ENCODE peak calls at places on chromosome 16, in ten cellular contexts. V is adipocyte; G is body of pancreas; D is fibroblast of lung; T is NCI-H1092; S is RPMI8226; Y is fibroblast of pulmonary artery; W is KBM-7; N is SW 1271; A is stimulated activated CD8-positive, alpha-beta memory T cell treated with anti-CD3 and anti-CD28 coated beads, Interleukin-7, amount 100 ng/mL, for 1 hour. M is an unnamed sample.

GRCh38 chr16:8776193-8776592 is 21.2 kb downstream of the TMEM186 start:
- DNase-seq in V (no peak), G (no peak), D (no peak), T (no peak), S (peak), Y (no peak), W (no peak), N (no peak), A (no peak), M (no peak)

GRCh38 chr16:15422222-15422621 is 12.2 kb upstream of the BMERB1 start:
- DNase-seq in V (no peak), G (peak), D (no peak), T (no peak), S (no peak), Y (no peak), W (no peak), N (no peak), A (no peak), M (no peak)

GRCh38 chr16:66444049-66444481 is 17.0 kb downstream of the BEAN1 start:
- DNase-seq in V (no peak), G (no peak), D (no peak), T (no peak), S (peak), Y (no peak), W (no peak), N (no peak), A (no peak), M (no peak)

GRCh38 chr16:11909653-11910551 is 5.9 kb downstream of the GSPT1 start:
- DNase-seq in V (peak), G (no peak), D (no peak), T (no peak), S (no peak), Y (no peak), W (no peak), N (no peak), A (no peak), M (no peak)

GRCh38 chr16:27320261-27321012 is 6.7 kb downstream of the IL4R start:
- DNase-seq in V (no peak), G (no peak), D (no peak), T (no peak), S (no peak), Y (no peak), W (no peak), N (no peak), A (no peak), M (no peak)

GRCh38 chr16:35184356-35184870 is 1725.0 kb downstream of the TP53TG3F start:
- DNase-seq in V (no peak), G (no peak), D (no peak), T (no peak), S (no peak), Y (no peak), W (no peak), N (no peak), A (no peak), M (no peak)

GRCh38 chr16:83937922-83938875 is 14.8 kb upstream of the OSGIN1 start:
- DNase-seq in V (no peak), G (no peak), D (no peak), T (no peak), S (no peak), Y (no peak), W (no peak), N (no peak), A (no peak), M (no peak)

GRCh38 chr16:30903596-30903995 is 7.2 kb downstream of the CTF1 start:
- DNase-seq in V (peak), G (peak), D (no peak), T (no peak), S (no peak), Y (peak), W (peak), N (peak), A (no peak), M (no peak)

GRCh38 chr16:31707743-31708335 is 165.8 kb upstream of the ZNF267 start:
- DNase-seq in V (no peak), G (no peak), D (no peak), T (no peak), S (no peak), Y (no peak), W (no peak), N (no peak), A (no peak), M (no peak)

GRCh38 chr16:55568151-55568693 is 1.7 kb downstream of the CAPNS2 start:
- DNase-seq in V (peak), G (no peak), D (peak), T (no peak), S (no peak), Y (no peak), W (no peak), N (no peak), A (no peak), M (no peak)

GRCh38 chr16:47037396-47037745 is 63.9 kb upstream of the DNAJA2 start:
- DNase-seq in V (no peak), G (no peak), D (no peak), T (no peak), S (no peak), Y (peak), W (peak), N (no peak), A (peak), M (no peak)

GRCh38 chr16:29985271-29985811 is 10.1 kb downstream of the HIRIP3 start:
- DNase-seq in V (no peak), G (no peak), D (no peak), T (no peak), S (no peak), Y (no peak), W (no peak), N (no peak), A (no peak), M (no peak)

GRCh38 chr16:12087901-12088364 is 111.4 kb downstream of the SNX29 start:
- DNase-seq in V (no peak), G (no peak), D (no peak), T (no peak), S (peak), Y (no peak), W (no peak), N (no peak), A (no peak), M (no peak)

GRCh38 chr16:73058221-73058615 is 10.3 kb upstream of the ZFHX3 start:
- DNase-seq in V (peak), G (peak), D (no peak), T (no peak), S (peak), Y (peak), W (peak), N (peak), A (no peak), M (no peak)

GRCh38 chr16:80259289-80259805 is 281.4 kb upstream of the DYNLRB2 start:
- DNase-seq in V (no peak), G (no peak), D (no peak), T (no peak), S (no peak), Y (no peak), W (no peak), N (no peak), A (no peak), M (no peak)

GRCh38 chr16:81486555-81487061 is 42.0 kb downstream of the CMIP start:
- DNase-seq in V (peak), G (no peak), D (peak), T (no peak), S (no peak), Y (peak), W (no peak), N (no peak), A (no peak), M (no peak)

GRCh38 chr16:85372627-85373372 is 240.3 kb upstream of the GSE1 start:
- DNase-seq in V (peak), G (no peak), D (peak), T (no peak), S (peak), Y (peak), W (peak), N (peak), A (no peak), M (no peak)

GRCh38 chr16:35599429-35600165 is 2140.2 kb downstream of the TP53TG3F start:
- DNase-seq in V (no peak), G (no peak), D (no peak), T (no peak), S (no peak), Y (no peak), W (no peak), N (no peak), A (no peak), M (no peak)

GRCh38 chr16:2507679-2508064 is 6.1 kb upstream of the ATP6V0C start:
- DNase-seq in V (no peak), G (no peak), D (no peak), T (no peak), S (no peak), Y (no peak), W (no peak), N (no peak), A (no peak), M (no peak)

GRCh38 chr16:72723781-72724180 is 324.1 kb downstream of the ZFHX3 start:
- DNase-seq in V (peak), G (no peak), D (no peak), T (no peak), S (no peak), Y (peak), W (no peak), N (no peak), A (no peak), M (no peak)

GRCh38 chr16:11105038-11105903 is 150.7 kb downstream of the SOCS1 start:
- DNase-seq in V (peak), G (no peak), D (peak), T (no peak), S (no peak), Y (peak), W (peak), N (peak), A (no peak), M (peak)

GRCh38 chr16:57100445-57100844 is 8.1 kb downstream of the CPNE2 start:
- DNase-seq in V (no peak), G (no peak), D (no peak), T (no peak), S (no peak), Y (no peak), W (no peak), N (no peak), A (no peak), M (no peak)

GRCh38 chr16:48081656-48082055 is 74.1 kb downstream of the ABCC12 start:
- DNase-seq in V (peak), G (no peak), D (peak), T (no peak), S (no peak), Y (peak), W (no peak), N (no peak), A (no peak), M (no peak)

GRCh38 chr16:57574086-57574485 is 31.6 kb downstream of the ADGRG5 start:
- DNase-seq in V (no peak), G (no peak), D (no peak), T (no peak), S (no peak), Y (no peak), W (no peak), N (no peak), A (no peak), M (no peak)

GRCh38 chr16:77965346-77965745 is 57.0 kb upstream of the CLEC3A start:
- DNase-seq in V (no peak), G (no peak), D (no peak), T (no peak), S (no peak), Y (no peak), W (no peak), N (no peak), A (no peak), M (no peak)

GRCh38 chr16:84004442-84004841 is 36.4 kb downstream of the NECAB2 start:
- DNase-seq in V (no peak), G (no peak), D (no peak), T (no peak), S (no peak), Y (no peak), W (no peak), N (no peak), A (no peak), M (no peak)

GRCh38 chr16:9885457-9885856 is 296.8 kb downstream of the GRIN2A start:
- DNase-seq in V (no peak), G (no peak), D (no peak), T (no peak), S (no peak), Y (no peak), W (no peak), N (no peak), A (no peak), M (no peak)

GRCh38 chr16:21100447-21100846 is 50.2 kb downstream of the DNAH3 start:
- DNase-seq in V (peak), G (no peak), D (peak), T (no peak), S (no peak), Y (peak), W (no peak), N (no peak), A (no peak), M (peak)

GRCh38 chr16:51924744-51925143 is 622.2 kb downstream of the TOX3 start:
- DNase-seq in V (no peak), G (no peak), D (no peak), T (no peak), S (no peak), Y (no peak), W (no peak), N (no peak), A (no peak), M (no peak)

GRCh38 chr16:86994651-86995171 is 322.5 kb downstream of the C16orf95 start:
- DNase-seq in V (peak), G (no peak), D (peak), T (no peak), S (no peak), Y (peak), W (no peak), N (no peak), A (no peak), M (no peak)

GRCh38 chr16:13316008-13316407 is 414.6 kb downstream of the SHISA9 start:
- DNase-seq in V (no peak), G (no peak), D (no peak), T (no peak), S (no peak), Y (no peak), W (no peak), N (no peak), A (no peak), M (no peak)

M was measured in foreskin melanocyte.